ENCODE peak calls at places on chromosomes 7 and 10, in six cellular contexts. R is hepatocyte, J is PC-9, S is transverse colon, M is lower lobe of right lung, V is testis. Y is an unnamed sample.

GRCh38 chr10:110802551-110803238 is 69.0 kb upstream of the PDCD4 start:
- DNase-seq in R (peak; percentile 74), J (no peak), S (peak; percentile 75), M (peak; percentile 79), V (peak; percentile 70), Y (peak; percentile 41)

GRCh38 chr7:68892211-68892610 is 706.1 kb upstream of the AUTS2 start:
- DNase-seq in R (peak; percentile 37), J (peak; percentile 89), S (no peak), M (no peak), V (no peak), Y (no peak)

GRCh38 chr10:72276013-72276387 is 2.3 kb downstream of the DDIT4 start:
- DNase-seq in R (no peak), J (peak; percentile 81), S (peak; percentile 66), M (peak; percentile 63), V (no peak), Y (no peak)

GRCh38 chr10:43254881-43255643 is 11.8 kb downstream of the RASGEF1A start:
- DNase-seq in R (no peak), J (no peak), S (no peak), M (peak; percentile 44), V (peak; percentile 12), Y (no peak)

GRCh38 chr7:23109470-23109869 is 3.9 kb downstream of the KLHL7 start:
- DNase-seq in R (no peak), J (no peak), S (no peak), M (no peak), V (no peak), Y (no peak)

GRCh38 chr7:99473315-99473596 is 566 bp downstream of the ZNF789 start:
- DNase-seq in R (peak; percentile 53), J (peak; percentile 70), S (peak; percentile 26), M (peak; percentile 24), V (peak; percentile 53), Y (no peak)

GRCh38 chr10:14126697-14127440 is 203.9 kb downstream of the FRMD4A start:
- DNase-seq in R (no peak), J (peak; percentile 72), S (no peak), M (no peak), V (no peak), Y (no peak)

GRCh38 chr10:86172296-86172695 is 194.3 kb downstream of the GRID1 start:
- DNase-seq in R (no peak), J (no peak), S (no peak), M (no peak), V (no peak), Y (no peak)

GRCh38 chr7:107700570-107700969 is 39.9 kb downstream of the SLC26A4 start:
- DNase-seq in R (no peak), J (no peak), S (no peak), M (no peak), V (no peak), Y (no peak)

GRCh38 chr10:70558871-70559810 is 43.4 kb downstream of the PRF1 start:
- DNase-seq in R (peak; percentile 75), J (no peak), S (peak; percentile 71), M (peak; percentile 68), V (peak; percentile 90), Y (peak; percentile 56)

GRCh38 chr7:112202819-112203218 is 3.4 kb downstream of the DOCK4 start:
- DNase-seq in R (peak; percentile 45), J (no peak), S (peak; percentile 23), M (peak; percentile 59), V (peak; percentile 30), Y (no peak)

GRCh38 chr10:3090914-3091313 is 23.6 kb downstream of the PFKP start:
- DNase-seq in R (peak; percentile 66), J (peak; percentile 80), S (peak; percentile 54), M (peak; percentile 74), V (no peak), Y (no peak)

GRCh38 chr7:25541064-25541463 is 312.8 kb upstream of the NPVF start:
- DNase-seq in R (no peak), J (no peak), S (no peak), M (no peak), V (no peak), Y (no peak)

GRCh38 chr7:99737726-99738125 is 2.7 kb upstream of the CYP3A7 start:
- DNase-seq in R (no peak), J (no peak), S (no peak), M (no peak), V (no peak), Y (no peak)

GRCh38 chr10:80917636-80918035 is 379.9 kb downstream of the SH2D4B start:
- DNase-seq in R (no peak), J (no peak), S (no peak), M (no peak), V (peak; percentile 60), Y (no peak)

GRCh38 chr7:28068811-28069216 is 111.8 kb downstream of the JAZF1 start:
- DNase-seq in R (no peak), J (peak; percentile 75), S (no peak), M (no peak), V (no peak), Y (no peak)

GRCh38 chr7:44153948-44154335 is 12.8 kb upstream of the MYL7 start:
- DNase-seq in R (no peak), J (no peak), S (no peak), M (no peak), V (no peak), Y (no peak)

GRCh38 chr7:98641646-98642489 is 24.8 kb downstream of the NPTX2 start:
- DNase-seq in R (no peak), J (no peak), S (peak; percentile 61), M (no peak), V (no peak), Y (peak; percentile 83)

GRCh38 chr7:89091550-89091949 is 296.0 kb upstream of the TEX47 start:
- DNase-seq in R (no peak), J (no peak), S (no peak), M (no peak), V (no peak), Y (no peak)

GRCh38 chr7:16066805-16067459 is 354.4 kb downstream of the CRPPA start:
- DNase-seq in R (no peak), J (no peak), S (no peak), M (no peak), V (no peak), Y (no peak)

GRCh38 chr7:71707041-71707440 is 575.1 kb downstream of the GALNT17 start:
- DNase-seq in R (no peak), J (no peak), S (no peak), M (no peak), V (no peak), Y (no peak)

GRCh38 chr10:118583611-118584010 is 11.8 kb downstream of the PRLHR start:
- DNase-seq in R (no peak), J (no peak), S (no peak), M (no peak), V (no peak), Y (no peak)

GRCh38 chr10:50426485-50426884 is 175.2 kb upstream of the ASAH2 start:
- DNase-seq in R (no peak), J (no peak), S (no peak), M (no peak), V (no peak), Y (no peak)

GRCh38 chr7:157687158-157687557 is 350.4 kb downstream of the DNAJB6 start:
- DNase-seq in R (no peak), J (no peak), S (no peak), M (no peak), V (no peak), Y (no peak)
- H3K27me3 ChIP-seq in R (peaks cover 93% of the 10 kb centered on the region), J (peaks cover 43% of the 10 kb centered on the region), S (peaks cover 96% of the 10 kb centered on the region), M (peaks cover 93% of the 10 kb centered on the region), V (no peaks in the 10 kb centered on the region), Y (no peaks in the 10 kb centered on the region)

DNA sequence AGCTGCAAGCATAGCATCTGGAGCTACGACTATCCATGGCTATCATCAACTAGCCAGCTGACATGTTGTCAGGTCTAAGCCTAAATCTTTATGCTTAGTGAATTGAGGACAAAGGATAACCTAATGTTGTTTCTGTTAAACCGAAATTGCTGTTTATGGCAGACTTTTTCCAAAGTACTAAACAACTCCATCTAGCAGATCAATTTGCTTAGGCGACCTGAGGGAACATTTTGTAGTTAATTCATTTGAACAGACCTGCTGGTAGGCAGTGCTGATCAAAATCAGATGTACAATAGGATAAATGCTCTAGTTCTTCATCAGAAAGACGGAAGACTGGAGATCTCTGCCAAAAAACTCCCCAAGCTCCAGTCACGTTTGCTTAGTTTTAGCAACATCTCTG is 301.5 kb upstream of the NRP1 start:
- DNase-seq in R (no peak), J (no peak), S (no peak), M (no peak), V (no peak), Y (no peak)
- H3K27me3 ChIP-seq in R (no peaks in the 10 kb centered on the region), J (no peaks in the 10 kb centered on the region), S (no peaks in the 10 kb centered on the region), M (no peaks in the 10 kb centered on the region), V (no peaks in the 10 kb centered on the region), Y (no peaks in the 10 kb centered on the region)

DNA sequence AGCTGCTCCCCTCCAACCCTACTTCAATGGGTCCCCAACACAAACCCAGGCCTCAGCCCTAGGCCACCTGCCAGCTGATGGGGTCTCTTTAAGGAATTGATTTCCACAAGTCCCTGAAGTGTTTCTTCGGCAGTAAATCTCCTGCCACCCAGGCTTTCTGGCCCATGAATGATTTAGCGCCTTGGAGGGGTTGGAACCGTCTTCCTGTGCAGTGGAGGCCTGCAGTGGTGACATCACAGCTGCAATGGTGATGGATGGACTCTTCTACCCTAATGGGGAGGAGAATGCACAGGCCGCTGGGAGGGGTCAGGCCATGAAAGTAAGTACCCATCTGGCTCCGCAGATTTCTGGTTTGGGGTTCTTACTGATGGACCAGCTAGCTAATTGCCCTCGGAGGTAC is 163.8 kb downstream of the UBE2H start:
- DNase-seq in R (no peak), J (no peak), S (no peak), M (no peak), V (no peak), Y (no peak)
- H3K27me3 ChIP-seq in R (peaks cover 51% of the 10 kb centered on the region), J (no peaks in the 10 kb centered on the region), S (peaks cover 60% of the 10 kb centered on the region), M (peaks cover 44% of the 10 kb centered on the region), V (peaks cover 5% of the 10 kb centered on the region), Y (no peaks in the 10 kb centered on the region)

DNA sequence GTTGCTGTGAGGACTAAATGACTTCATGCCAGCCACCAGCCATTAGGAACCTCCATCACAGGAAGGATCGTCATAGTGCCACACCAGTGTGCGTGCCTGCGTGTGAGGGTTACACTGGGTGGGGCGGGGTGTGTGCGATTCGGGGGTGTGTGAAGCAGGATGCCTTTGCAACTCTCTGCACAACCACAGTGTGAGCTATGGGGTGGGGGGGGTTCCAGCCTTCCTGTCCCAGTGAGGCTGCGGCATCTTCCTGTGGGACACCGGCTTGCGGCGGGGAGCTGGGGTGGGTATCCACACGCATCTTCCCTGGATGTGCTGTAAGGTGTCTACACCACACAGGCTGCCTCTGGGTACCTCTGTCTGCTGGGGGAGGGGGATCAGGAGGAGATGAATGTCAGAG is 6.8 kb upstream of the ELFN1 start:
- DNase-seq in R (no peak), J (no peak), S (no peak), M (peak; percentile 34), V (no peak), Y (no peak)
- H3K27me3 ChIP-seq in R (peaks cover 59% of the 10 kb centered on the region), J (peaks cover 67% of the 10 kb centered on the region), S (peaks cover 76% of the 10 kb centered on the region), M (peaks cover 65% of the 10 kb centered on the region), V (no peaks in the 10 kb centered on the region), Y (peaks cover 2% of the 10 kb centered on the region)

GRCh38 chr10:100802196-100802595 is 56.8 kb downstream of the PAX2 start:
- DNase-seq in R (no peak), J (no peak), S (no peak), M (no peak), V (no peak), Y (no peak)
- H3K27me3 ChIP-seq in R (peaks cover 66% of the 10 kb centered on the region), J (peaks cover 92% of the 10 kb centered on the region), S (peaks cover 77% of the 10 kb centered on the region), M (peaks cover 64% of the 10 kb centered on the region), V (no peaks in the 10 kb centered on the region), Y (peaks cover 4% of the 10 kb centered on the region)